ENCODE peak calls at places on chromosomes 5 and 9, in nine cellular contexts. One of them, this sample, is unnamed.

GRCh38 chr5:53019320-53019719 is 30.2 kb downstream of the ITGA2 start:
- DNase-seq in adrenal gland: peak; percentile 66
- DNase-seq in HepG2: peak; percentile 86
- DNase-seq in spleen: no peak
- DNase-seq in suprapubic skin: no peak
- DNase-seq in epithelial cell of prostate: peak; percentile 73
- DNase-seq in small intestine: peak; percentile 58
- DNase-seq in CD8-positive, alpha-beta T cell: no peak
- DNase-seq in effector memory CD4-positive, alpha-beta T cell: no peak
- DNase-seq in this sample: no peak

GRCh38 chr9:130262061-130262745 is 3.4 kb upstream of the HMCN2 start:
- DNase-seq in spleen: peak; percentile 36
- DNase-seq in effector memory CD4-positive, alpha-beta T cell: no peak
- DNase-seq in small intestine: no peak
- DNase-seq in CD8-positive, alpha-beta T cell: no peak
- DNase-seq in HepG2: no peak
- DNase-seq in adrenal gland: no peak
- DNase-seq in suprapubic skin: peak; percentile 22
- DNase-seq in epithelial cell of prostate: no peak
- DNase-seq in this sample: no peak

GRCh38 chr5:149388498-149389190 is 9.6 kb upstream of the IL17B start:
- DNase-seq in CD8-positive, alpha-beta T cell: no peak
- DNase-seq in suprapubic skin: no peak
- DNase-seq in adrenal gland: no peak
- DNase-seq in HepG2: no peak
- DNase-seq in spleen: no peak
- DNase-seq in small intestine: no peak
- DNase-seq in effector memory CD4-positive, alpha-beta T cell: no peak
- DNase-seq in epithelial cell of prostate: no peak
- DNase-seq in this sample: no peak

GRCh38 chr5:119411935-119412623 is 40.2 kb upstream of the HSD17B4 start:
- DNase-seq in epithelial cell of prostate: no peak
- DNase-seq in adrenal gland: peak; percentile 55
- DNase-seq in suprapubic skin: no peak
- DNase-seq in HepG2: peak; percentile 57
- DNase-seq in small intestine: peak; percentile 81
- DNase-seq in effector memory CD4-positive, alpha-beta T cell: peak; percentile 49
- DNase-seq in CD8-positive, alpha-beta T cell: peak; percentile 27
- DNase-seq in spleen: no peak
- DNase-seq in this sample: no peak

GRCh38 chr5:132211787-132212186 is 15.9 kb downstream of the P4HA2 start:
- DNase-seq in epithelial cell of prostate: no peak
- DNase-seq in small intestine: no peak
- DNase-seq in HepG2: no peak
- DNase-seq in effector memory CD4-positive, alpha-beta T cell: no peak
- DNase-seq in CD8-positive, alpha-beta T cell: no peak
- DNase-seq in spleen: no peak
- DNase-seq in suprapubic skin: no peak
- DNase-seq in adrenal gland: no peak
- DNase-seq in this sample: no peak

GRCh38 chr5:179497636-179498365 is 52.6 kb upstream of the RUFY1 start:
- DNase-seq in epithelial cell of prostate: no peak
- DNase-seq in HepG2: no peak
- DNase-seq in spleen: no peak
- DNase-seq in CD8-positive, alpha-beta T cell: no peak
- DNase-seq in adrenal gland: no peak
- DNase-seq in suprapubic skin: no peak
- DNase-seq in effector memory CD4-positive, alpha-beta T cell: no peak
- DNase-seq in small intestine: no peak
- DNase-seq in this sample: no peak

GRCh38 chr9:136675477-136676296 is 11.6 kb downstream of the AGPAT2 start:
- DNase-seq in suprapubic skin: no peak
- DNase-seq in HepG2: no peak
- DNase-seq in effector memory CD4-positive, alpha-beta T cell: no peak
- DNase-seq in adrenal gland: no peak
- DNase-seq in spleen: no peak
- DNase-seq in small intestine: peak; percentile 85
- DNase-seq in epithelial cell of prostate: no peak
- DNase-seq in CD8-positive, alpha-beta T cell: no peak
- DNase-seq in this sample: no peak

GRCh38 chr9:111148994-111149759 is 110.9 kb upstream of the LPAR1 start:
- DNase-seq in HepG2: peak; percentile 5
- DNase-seq in CD8-positive, alpha-beta T cell: no peak
- DNase-seq in epithelial cell of prostate: no peak
- DNase-seq in effector memory CD4-positive, alpha-beta T cell: no peak
- DNase-seq in spleen: no peak
- DNase-seq in small intestine: peak; percentile 11
- DNase-seq in adrenal gland: no peak
- DNase-seq in suprapubic skin: no peak
- DNase-seq in this sample: no peak

GRCh38 chr5:90279091-90279490 is 130.5 kb downstream of the CETN3 start:
- DNase-seq in suprapubic skin: no peak
- DNase-seq in spleen: no peak
- DNase-seq in HepG2: no peak
- DNase-seq in adrenal gland: no peak
- DNase-seq in small intestine: no peak
- DNase-seq in CD8-positive, alpha-beta T cell: no peak
- DNase-seq in effector memory CD4-positive, alpha-beta T cell: no peak
- DNase-seq in epithelial cell of prostate: no peak
- DNase-seq in this sample: no peak

GRCh38 chr9:18215626-18216025 is 258.3 kb upstream of the ADAMTSL1 start:
- DNase-seq in effector memory CD4-positive, alpha-beta T cell: no peak
- DNase-seq in adrenal gland: no peak
- DNase-seq in spleen: no peak
- DNase-seq in small intestine: no peak
- DNase-seq in epithelial cell of prostate: no peak
- DNase-seq in suprapubic skin: no peak
- DNase-seq in CD8-positive, alpha-beta T cell: no peak
- DNase-seq in HepG2: no peak
- DNase-seq in this sample: no peak

GRCh38 chr9:124394167-124394566 is 21.1 kb downstream of the PSMB7 start:
- DNase-seq in CD8-positive, alpha-beta T cell: no peak
- DNase-seq in small intestine: no peak
- DNase-seq in suprapubic skin: no peak
- DNase-seq in spleen: no peak
- DNase-seq in adrenal gland: no peak
- DNase-seq in HepG2: no peak
- DNase-seq in epithelial cell of prostate: no peak
- DNase-seq in effector memory CD4-positive, alpha-beta T cell: no peak
- DNase-seq in this sample: no peak
- H3K27ac ChIP-seq in CD8-positive, alpha-beta T cell: no peak overlapping the region
- H3K27ac ChIP-seq in small intestine: no peak overlapping the region
- H3K27ac ChIP-seq in suprapubic skin: no peak overlapping the region
- H3K27ac ChIP-seq in spleen: peak overlapping the region; percentile 13
- H3K27ac ChIP-seq in adrenal gland: no peak overlapping the region
- H3K27ac ChIP-seq in HepG2: no peak overlapping the region
- H3K27ac ChIP-seq in epithelial cell of prostate: peak overlapping the region; percentile 49
- H3K27ac ChIP-seq in effector memory CD4-positive, alpha-beta T cell: no peak overlapping the region
- H3K27ac ChIP-seq in this sample: peak overlapping the region; percentile 56

GRCh38 chr9:127660886-127661285 is 45.9 kb upstream of the CFAP157 start:
- DNase-seq in adrenal gland: no peak
- DNase-seq in epithelial cell of prostate: no peak
- DNase-seq in effector memory CD4-positive, alpha-beta T cell: no peak
- DNase-seq in HepG2: no peak
- DNase-seq in small intestine: no peak
- DNase-seq in CD8-positive, alpha-beta T cell: no peak
- DNase-seq in spleen: no peak
- DNase-seq in suprapubic skin: no peak
- DNase-seq in this sample: no peak
- H3K27ac ChIP-seq in adrenal gland: no peak overlapping the region
- H3K27ac ChIP-seq in epithelial cell of prostate: no peak overlapping the region
- H3K27ac ChIP-seq in effector memory CD4-positive, alpha-beta T cell: no peak overlapping the region
- H3K27ac ChIP-seq in HepG2: no peak overlapping the region
- H3K27ac ChIP-seq in small intestine: no peak overlapping the region
- H3K27ac ChIP-seq in CD8-positive, alpha-beta T cell: no peak overlapping the region
- H3K27ac ChIP-seq in spleen: no peak overlapping the region
- H3K27ac ChIP-seq in suprapubic skin: no peak overlapping the region
- H3K27ac ChIP-seq in this sample: no peak overlapping the region

GRCh38 chr5:170319281-170319680 is 21.7 kb upstream of the LCP2 start:
- DNase-seq in epithelial cell of prostate: no peak
- DNase-seq in HepG2: no peak
- DNase-seq in effector memory CD4-positive, alpha-beta T cell: no peak
- DNase-seq in adrenal gland: no peak
- DNase-seq in CD8-positive, alpha-beta T cell: no peak
- DNase-seq in spleen: peak; percentile 51
- DNase-seq in small intestine: no peak
- DNase-seq in suprapubic skin: no peak
- DNase-seq in this sample: no peak
- H3K27ac ChIP-seq in epithelial cell of prostate: no peak overlapping the region
- H3K27ac ChIP-seq in HepG2: no peak overlapping the region
- H3K27ac ChIP-seq in effector memory CD4-positive, alpha-beta T cell: no peak overlapping the region
- H3K27ac ChIP-seq in adrenal gland: no peak overlapping the region
- H3K27ac ChIP-seq in CD8-positive, alpha-beta T cell: no peak overlapping the region
- H3K27ac ChIP-seq in spleen: no peak overlapping the region
- H3K27ac ChIP-seq in small intestine: no peak overlapping the region
- H3K27ac ChIP-seq in suprapubic skin: no peak overlapping the region
- H3K27ac ChIP-seq in this sample: no peak overlapping the region

GRCh38 chr5:155954739-155955445 is 372.1 kb upstream of the SGCD start:
- DNase-seq in suprapubic skin: no peak
- DNase-seq in effector memory CD4-positive, alpha-beta T cell: no peak
- DNase-seq in small intestine: no peak
- DNase-seq in CD8-positive, alpha-beta T cell: no peak
- DNase-seq in spleen: no peak
- DNase-seq in adrenal gland: no peak
- DNase-seq in epithelial cell of prostate: no peak
- DNase-seq in HepG2: no peak
- DNase-seq in this sample: no peak
- H3K27ac ChIP-seq in suprapubic skin: no peak overlapping the region
- H3K27ac ChIP-seq in effector memory CD4-positive, alpha-beta T cell: no peak overlapping the region
- H3K27ac ChIP-seq in small intestine: no peak overlapping the region
- H3K27ac ChIP-seq in CD8-positive, alpha-beta T cell: no peak overlapping the region
- H3K27ac ChIP-seq in spleen: no peak overlapping the region
- H3K27ac ChIP-seq in adrenal gland: no peak overlapping the region
- H3K27ac ChIP-seq in epithelial cell of prostate: no peak overlapping the region
- H3K27ac ChIP-seq in HepG2: no peak overlapping the region
- H3K27ac ChIP-seq in this sample: no peak overlapping the region

GRCh38 chr5:146199216-146199815 is 4.1 kb upstream of the RBM27 start:
- DNase-seq in HepG2: no peak
- DNase-seq in suprapubic skin: no peak
- DNase-seq in effector memory CD4-positive, alpha-beta T cell: no peak
- DNase-seq in small intestine: no peak
- DNase-seq in CD8-positive, alpha-beta T cell: no peak
- DNase-seq in spleen: no peak
- DNase-seq in adrenal gland: no peak
- DNase-seq in epithelial cell of prostate: no peak
- DNase-seq in this sample: no peak
- H3K27ac ChIP-seq in HepG2: no peak overlapping the region
- H3K27ac ChIP-seq in suprapubic skin: no peak overlapping the region
- H3K27ac ChIP-seq in effector memory CD4-positive, alpha-beta T cell: no peak overlapping the region
- H3K27ac ChIP-seq in small intestine: no peak overlapping the region
- H3K27ac ChIP-seq in CD8-positive, alpha-beta T cell: no peak overlapping the region
- H3K27ac ChIP-seq in spleen: no peak overlapping the region
- H3K27ac ChIP-seq in adrenal gland: no peak overlapping the region
- H3K27ac ChIP-seq in epithelial cell of prostate: no peak overlapping the region
- H3K27ac ChIP-seq in this sample: no peak overlapping the region

DNA sequence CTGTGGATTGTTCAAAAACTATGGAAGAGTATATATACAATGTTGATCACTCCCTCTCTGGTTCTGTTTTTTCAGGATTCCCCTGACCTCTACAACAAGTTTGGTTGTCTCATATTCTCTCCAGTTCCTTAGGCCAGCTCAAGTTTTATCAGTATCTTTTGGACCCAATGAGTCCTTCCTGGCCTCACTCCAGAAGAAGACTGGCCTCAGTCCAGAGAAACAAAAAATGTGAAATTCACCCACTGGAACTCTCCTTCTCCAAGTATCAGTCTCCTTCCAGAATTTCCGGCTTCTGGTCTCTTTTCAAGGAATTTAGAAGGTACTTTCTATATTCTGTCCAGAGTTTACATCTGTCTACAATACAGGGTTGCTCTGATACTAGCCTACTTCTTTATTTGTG is 537.8 kb upstream of the FTMT start:
- DNase-seq in HepG2: no peak
- DNase-seq in small intestine: no peak
- DNase-seq in epithelial cell of prostate: no peak
- DNase-seq in effector memory CD4-positive, alpha-beta T cell: no peak
- DNase-seq in adrenal gland: no peak
- DNase-seq in CD8-positive, alpha-beta T cell: no peak
- DNase-seq in suprapubic skin: no peak
- DNase-seq in spleen: no peak
- DNase-seq in this sample: no peak
- H3K27ac ChIP-seq in HepG2: no peak overlapping the region
- H3K27ac ChIP-seq in small intestine: no peak overlapping the region
- H3K27ac ChIP-seq in epithelial cell of prostate: no peak overlapping the region
- H3K27ac ChIP-seq in effector memory CD4-positive, alpha-beta T cell: no peak overlapping the region
- H3K27ac ChIP-seq in adrenal gland: no peak overlapping the region
- H3K27ac ChIP-seq in CD8-positive, alpha-beta T cell: no peak overlapping the region
- H3K27ac ChIP-seq in suprapubic skin: no peak overlapping the region
- H3K27ac ChIP-seq in spleen: no peak overlapping the region
- H3K27ac ChIP-seq in this sample: no peak overlapping the region

DNA sequence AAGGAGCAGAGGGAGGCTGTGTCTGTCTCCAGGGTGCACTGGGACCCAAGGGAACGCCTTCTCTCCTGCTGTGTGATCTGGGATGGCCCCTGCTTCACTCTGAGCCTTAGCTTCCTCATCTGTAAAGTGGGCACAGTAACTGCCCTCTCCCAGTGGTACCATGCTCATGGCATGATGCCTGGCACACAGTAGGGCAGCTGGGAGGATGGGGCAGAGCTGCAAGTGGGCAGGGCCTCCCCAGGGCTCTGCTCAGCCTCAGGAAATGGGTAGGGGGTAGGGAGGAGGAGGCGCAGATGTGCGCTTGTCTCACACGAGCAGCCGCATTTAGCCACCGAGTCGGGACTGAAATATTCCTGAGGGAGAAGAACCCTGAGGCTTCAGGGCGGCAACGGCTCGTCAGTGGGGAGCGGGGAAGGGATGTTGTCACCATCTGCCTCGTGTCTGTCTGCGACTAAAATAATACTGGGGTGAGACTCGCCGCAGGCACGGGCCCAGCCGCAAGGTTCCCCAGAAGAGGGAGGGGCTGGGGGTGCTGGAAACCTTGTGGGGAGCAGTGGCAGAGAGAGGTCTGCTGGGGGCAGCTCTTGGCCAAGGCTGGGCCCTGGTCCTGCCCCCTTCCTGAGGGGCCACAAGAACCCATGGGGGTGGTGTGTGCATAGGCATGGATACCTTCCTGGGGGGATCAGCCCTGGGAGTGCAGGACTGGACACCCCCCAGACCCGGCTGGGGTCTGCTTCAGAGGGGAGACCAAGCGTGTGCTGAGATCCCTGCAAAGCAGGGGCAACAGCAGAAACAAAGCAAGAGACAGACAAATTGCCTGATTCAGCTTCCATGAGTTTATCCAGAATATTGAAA is 55.2 kb upstream of the PSD2 start:
- DNase-seq in small intestine: no peak
- DNase-seq in HepG2: no peak
- DNase-seq in effector memory CD4-positive, alpha-beta T cell: no peak
- DNase-seq in epithelial cell of prostate: no peak
- DNase-seq in suprapubic skin: no peak
- DNase-seq in adrenal gland: no peak
- DNase-seq in CD8-positive, alpha-beta T cell: no peak
- DNase-seq in spleen: no peak
- DNase-seq in this sample: no peak
- H3K27ac ChIP-seq in small intestine: no peak overlapping the region
- H3K27ac ChIP-seq in HepG2: peak overlapping the region; percentile 59
- H3K27ac ChIP-seq in effector memory CD4-positive, alpha-beta T cell: no peak overlapping the region
- H3K27ac ChIP-seq in epithelial cell of prostate: no peak overlapping the region
- H3K27ac ChIP-seq in suprapubic skin: no peak overlapping the region
- H3K27ac ChIP-seq in adrenal gland: no peak overlapping the region
- H3K27ac ChIP-seq in CD8-positive, alpha-beta T cell: no peak overlapping the region
- H3K27ac ChIP-seq in spleen: no peak overlapping the region
- H3K27ac ChIP-seq in this sample: no peak overlapping the region

This sample was measured in keratinocyte.